ENCODE peak calls at places on chromosomes 3 and 15, in nine cellular contexts. O is HCEC 1CT; L is T-helper 2 cell; U is activated CD8-positive, alpha-beta memory T cell treated with anti-CD3 and anti-CD28 coated beads for 48 hours; I is lung microvascular endothelial cell; M is left ventricle myocardium inferior; R is NCI-H774; J is foreskin fibroblast; Q is NCI-H510A treated with DMSO at 0.1 percent for 48 hours. X is an unnamed sample.

GRCh38 chr3:187913617-187914033 is 168.4 kb upstream of the BCL6 start:
- DNase-seq in O (peak), L (no peak), U (no peak), I (peak), M (no peak), R (no peak), J (peak), Q (peak), X (peak)

GRCh38 chr3:169082076-169082475 is 581.4 kb downstream of the MECOM start:
- DNase-seq in O (no peak), L (no peak), U (no peak), I (no peak), M (no peak), R (no peak), J (no peak), Q (no peak), X (peak)

GRCh38 chr3:158961911-158962310 is 160.1 kb downstream of the MFSD1 start:
- DNase-seq in O (peak), L (no peak), U (no peak), I (no peak), M (no peak), R (no peak), J (no peak), Q (no peak), X (peak)

GRCh38 chr3:196666001-196666867 is 26.7 kb downstream of the NRROS start:
- DNase-seq in O (no peak), L (no peak), U (no peak), I (no peak), M (no peak), R (peak), J (peak), Q (peak), X (peak)

GRCh38 chr15:25930931-25931330 is 67.8 kb upstream of the ATP10A start:
- DNase-seq in O (no peak), L (no peak), U (no peak), I (no peak), M (no peak), R (no peak), J (no peak), Q (no peak), X (no peak)

GRCh38 chr15:48974865-48975264 is 11.1 kb upstream of the SHC4 start:
- DNase-seq in O (no peak), L (no peak), U (no peak), I (no peak), M (no peak), R (no peak), J (no peak), Q (no peak), X (peak)

GRCh38 chr15:65942436-65942835 is 73.1 kb downstream of the RAB11A start:
- DNase-seq in O (no peak), L (peak), U (no peak), I (no peak), M (no peak), R (no peak), J (no peak), Q (no peak), X (no peak)

GRCh38 chr15:40320931-40321371 is 2.5 kb upstream of the INAFM2 start:
- DNase-seq in O (peak), L (peak), U (no peak), I (peak), M (no peak), R (peak), J (peak), Q (peak), X (peak)

GRCh38 chr15:63896336-63897115 is 62.8 kb upstream of the HERC1 start:
- DNase-seq in O (peak), L (peak), U (no peak), I (peak), M (no peak), R (no peak), J (peak), Q (no peak), X (peak)

GRCh38 chr3:10988991-10989484 is 3.5 kb upstream of the SLC6A1 start:
- DNase-seq in O (no peak), L (no peak), U (no peak), I (no peak), M (no peak), R (no peak), J (no peak), Q (no peak), X (no peak)

GRCh38 chr3:99620077-99620476 is 18.3 kb upstream of the COL8A1 start:
- DNase-seq in O (no peak), L (no peak), U (no peak), I (no peak), M (no peak), R (no peak), J (no peak), Q (no peak), X (no peak)

GRCh38 chr3:16249336-16249735 is 15.4 kb downstream of the DPH3 start:
- DNase-seq in O (peak), L (no peak), U (no peak), I (peak), M (no peak), R (no peak), J (peak), Q (no peak), X (peak)

GRCh38 chr3:194761384-194761783 is 75.7 kb downstream of the FAM43A start:
- DNase-seq in O (no peak), L (no peak), U (no peak), I (no peak), M (peak), R (peak), J (no peak), Q (peak), X (no peak)

GRCh38 chr3:81983382-81983781 is 221.9 kb upstream of the GBE1 start:
- DNase-seq in O (no peak), L (no peak), U (no peak), I (no peak), M (no peak), R (no peak), J (no peak), Q (no peak), X (no peak)

GRCh38 chr15:31461375-31461774 is 134.7 kb downstream of the KLF13 start:
- DNase-seq in O (no peak), L (no peak), U (no peak), I (no peak), M (no peak), R (no peak), J (no peak), Q (no peak), X (no peak)

GRCh38 chr3:142148871-142149860 is at the start of gene TFDP2:
- DNase-seq in O (peak), L (peak), U (peak), I (peak), M (peak), R (peak), J (peak), Q (peak), X (peak)

GRCh38 chr15:25710184-25710583 is 152.9 kb downstream of the ATP10A start:
- DNase-seq in O (no peak), L (peak), U (peak), I (no peak), M (peak), R (no peak), J (no peak), Q (no peak), X (peak)

GRCh38 chr15:40769310-40770146 is at the start of gene C15orf62:
- DNase-seq in O (no peak), L (no peak), U (peak), I (peak), M (no peak), R (no peak), J (no peak), Q (peak), X (no peak)

GRCh38 chr15:82660378-82660777 is 13.2 kb upstream of the CPEB1 start:
- DNase-seq in O (no peak), L (no peak), U (no peak), I (no peak), M (no peak), R (no peak), J (no peak), Q (no peak), X (no peak)

GRCh38 chr3:10192953-10193691 is 28.4 kb downstream of the IRAK2 start:
- DNase-seq in O (peak), L (peak), U (no peak), I (peak), M (no peak), R (no peak), J (peak), Q (no peak), X (peak)

GRCh38 chr3:21752749-21753347 is 1.8 kb upstream of the ZNF385D start:
- DNase-seq in O (no peak), L (peak), U (no peak), I (no peak), M (no peak), R (peak), J (peak), Q (peak), X (peak)

GRCh38 chr3:133930341-133930933 is 34.8 kb upstream of the RAB6B start:
- DNase-seq in O (peak), L (peak), U (no peak), I (peak), M (no peak), R (peak), J (peak), Q (peak), X (peak)

GRCh38 chr3:113304856-113305540 is 93.6 kb downstream of the BOC start:
- DNase-seq in O (no peak), L (no peak), U (no peak), I (no peak), M (no peak), R (no peak), J (no peak), Q (no peak), X (no peak)

GRCh38 chr3:189999718-190000117 is 121.0 kb downstream of the P3H2 start:
- DNase-seq in O (no peak), L (no peak), U (no peak), I (peak), M (no peak), R (no peak), J (no peak), Q (no peak), X (no peak)

GRCh38 chr3:197293605-197294237 is 4.7 kb downstream of the DLG1 start:
- DNase-seq in O (no peak), L (no peak), U (no peak), I (no peak), M (no peak), R (no peak), J (no peak), Q (no peak), X (no peak)

GRCh38 chr3:153666911-153667310 is 454.3 kb upstream of the ARHGEF26 start:
- DNase-seq in O (no peak), L (peak), U (no peak), I (no peak), M (no peak), R (no peak), J (no peak), Q (no peak), X (no peak)

GRCh38 chr3:174325834-174326705 is 533.1 kb upstream of the NAALADL2 start:
- DNase-seq in O (peak), L (no peak), U (no peak), I (no peak), M (no peak), R (no peak), J (peak), Q (no peak), X (peak)

GRCh38 chr3:159645874-159646273 is 342.8 kb upstream of the IL12A start:
- DNase-seq in O (peak), L (no peak), U (no peak), I (no peak), M (no peak), R (no peak), J (peak), Q (no peak), X (peak)

GRCh38 chr15:80852676-80853075 is 73.5 kb downstream of the CEMIP start:
- DNase-seq in O (no peak), L (no peak), U (no peak), I (no peak), M (no peak), R (no peak), J (no peak), Q (peak), X (no peak)

GRCh38 chr15:61880079-61880478 is 180.2 kb downstream of the VPS13C start:
- DNase-seq in O (no peak), L (no peak), U (no peak), I (no peak), M (no peak), R (peak), J (no peak), Q (peak), X (no peak)